ENCODE peak calls at places on chromosomes 16 and 17, in four cellular contexts. P is lung, F is A549, Y is heart left ventricle. I is an unnamed sample.

GRCh38 chr17:76867578-76868175 is 527 bp upstream of the MGAT5B start:
- DNase-seq in P (no peak), F (peak; percentile 54), Y (no peak), I (no peak)

GRCh38 chr16:69905171-69905555 is 46.0 kb upstream of the CLEC18A start:
- DNase-seq in P (no peak), F (no peak), Y (no peak), I (no peak)

GRCh38 chr17:43758086-43758485 is 505 bp downstream of the SOST start:
- DNase-seq in P (no peak), F (no peak), Y (no peak), I (no peak)

GRCh38 chr17:36501963-36502362 is 15.5 kb downstream of the ZNHIT3 start:
- DNase-seq in P (no peak), F (no peak), Y (no peak), I (no peak)

GRCh38 chr17:50903604-50904521 is 37.7 kb upstream of the TOB1 start:
- DNase-seq in P (no peak), F (no peak), Y (no peak), I (no peak)

GRCh38 chr16:87515475-87516330 is 22.9 kb upstream of the ZCCHC14 start:
- DNase-seq in P (no peak), F (no peak), Y (no peak), I (no peak)

GRCh38 chr16:51666821-51667220 is 515.8 kb upstream of the SALL1 start:
- DNase-seq in P (no peak), F (no peak), Y (no peak), I (no peak)

GRCh38 chr17:27368971-27369370 is 75.1 kb downstream of the WSB1 start:
- DNase-seq in P (no peak), F (no peak), Y (no peak), I (no peak)

GRCh38 chr16:61929801-61930200 is 106.4 kb downstream of the CDH8 start:
- DNase-seq in P (no peak), F (no peak), Y (no peak), I (no peak)

GRCh38 chr17:63420868-63421680 is 25.0 kb downstream of the CYB561 start:
- DNase-seq in P (no peak), F (no peak), Y (no peak), I (no peak)

GRCh38 chr16:23119570-23119969 is 29.7 kb downstream of the USP31 start:
- DNase-seq in P (no peak), F (no peak), Y (no peak), I (no peak)

GRCh38 chr17:71022758-71023157 is 853.4 kb downstream of the KCNJ2 start:
- DNase-seq in P (no peak), F (no peak), Y (no peak), I (no peak)

GRCh38 chr17:1197781-1198490 is 18.2 kb upstream of the ABR start:
- DNase-seq in P (peak; percentile 70), F (no peak), Y (peak; percentile 68), I (peak; percentile 96)

GRCh38 chr16:28937222-28937876 is 5.6 kb downstream of the CD19 start:
- DNase-seq in P (no peak), F (no peak), Y (no peak), I (no peak)
- TF ChIP-seq CTCF in P (no peak), F (no peak), Y (no peak), I (no peak)

GRCh38 chr16:88676502-88677242 is 9.6 kb downstream of the SNAI3 start:
- DNase-seq in P (no peak), F (no peak), Y (no peak), I (no peak)

GRCh38 chr16:88671806-88672205 is 8.9 kb upstream of the MVD start:
- DNase-seq in P (no peak), F (no peak), Y (no peak), I (no peak)

GRCh38 chr16:88669986-88670385 is 7.1 kb upstream of the MVD start:
- DNase-seq in P (no peak), F (no peak), Y (no peak), I (no peak)

GRCh38 chr16:88673685-88674398 is 11.0 kb upstream of the MVD start:
- DNase-seq in P (no peak), F (no peak), Y (peak; percentile 84), I (no peak)

DNA sequence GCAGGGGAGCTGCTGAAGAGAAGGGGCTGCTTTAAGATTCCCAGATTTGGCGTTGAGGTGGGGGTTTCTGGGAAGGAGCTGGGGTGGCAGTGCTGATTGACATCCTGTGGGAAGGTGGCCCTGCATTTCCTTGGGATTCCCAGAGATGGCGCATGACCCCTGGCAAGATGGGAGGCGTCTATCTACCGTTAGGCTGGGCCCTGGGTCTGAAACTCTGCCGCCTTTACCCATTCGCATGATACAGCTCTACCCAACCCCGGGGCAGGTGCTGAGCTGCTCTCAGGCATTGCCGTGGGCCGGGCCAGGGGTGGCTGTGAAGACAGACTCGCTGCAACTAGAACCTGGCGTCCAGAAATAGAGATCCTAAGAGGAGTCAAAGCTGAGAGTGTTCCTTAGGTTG is 9.9 kb upstream of the MVD start:
- DNase-seq in P (no peak), F (peak; percentile 42), Y (no peak), I (no peak)
- TF ChIP-seq CTCF in P (no peak), F (peak; percentile 18), Y (no peak), I (no peak)

GRCh38 chr17:7548585-7549400 is at the start of gene TNFSF12:
- DNase-seq in P (peak; percentile 63), F (peak; percentile 42), Y (peak; percentile 68), I (no peak)
- TF ChIP-seq CTCF in P (no peak), F (peak; percentile 19), Y (peak; percentile 33), I (peak; percentile 8)

GRCh38 chr17:49861150-49861884 is 13.4 kb upstream of the TAC4 start:
- DNase-seq in P (peak; percentile 43), F (peak; percentile 66), Y (no peak), I (no peak)
- TF ChIP-seq CTCF in P (peak; percentile 58), F (peak; percentile 98), Y (peak; percentile 89), I (peak; percentile 98)

GRCh38 chr17:55772086-55772485 is 21.2 kb downstream of the PCTP start:
- DNase-seq in P (no peak), F (no peak), Y (no peak), I (no peak)
- TF ChIP-seq CTCF in P (no peak), F (no peak), Y (no peak), I (no peak)

DNA sequence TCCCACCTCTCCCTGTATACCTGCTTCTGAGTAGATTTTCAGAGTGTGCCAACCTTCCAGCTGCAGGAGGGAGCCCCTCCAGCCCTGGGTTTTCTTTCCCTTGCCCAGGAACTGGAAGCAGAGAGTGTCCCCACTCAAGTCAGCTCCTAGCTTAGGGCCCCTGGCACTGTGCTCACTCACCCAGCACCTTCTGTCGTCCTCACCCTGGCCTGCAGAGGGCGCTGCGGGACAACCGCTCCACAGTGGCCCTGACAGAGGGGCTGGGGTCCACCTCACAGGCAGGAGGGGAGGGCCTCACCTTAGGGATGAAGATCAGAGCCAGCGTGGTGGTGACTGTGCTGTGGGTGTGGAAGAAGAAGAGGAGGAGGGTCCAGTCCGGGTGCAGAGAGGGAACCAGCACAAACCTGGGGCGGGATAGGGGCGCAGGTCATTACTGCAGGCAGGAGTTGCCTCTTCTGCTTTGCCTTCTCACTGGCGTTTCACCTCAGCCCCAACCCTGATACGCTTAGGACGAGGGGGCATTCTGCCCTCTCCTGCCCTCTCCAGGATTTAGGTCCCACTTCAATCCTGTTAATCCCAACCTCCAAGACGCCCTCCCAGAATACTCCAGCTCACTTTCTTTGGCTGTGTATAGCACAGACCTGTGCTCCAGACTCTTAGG is 10.0 kb downstream of the GPR179 start:
- DNase-seq in P (no peak), F (peak; percentile 44), Y (no peak), I (peak; percentile 44)
- TF ChIP-seq CTCF in P (no peak), F (peak; percentile 63), Y (peak; percentile 44), I (peak; percentile 69)

GRCh38 chr16:72502654-72503005 is 330.7 kb upstream of the PMFBP1 start:
- DNase-seq in P (no peak), F (no peak), Y (no peak), I (no peak)

GRCh38 chr16:72500545-72500944 is 328.6 kb upstream of the PMFBP1 start:
- DNase-seq in P (no peak), F (no peak), Y (no peak), I (no peak)

DNA sequence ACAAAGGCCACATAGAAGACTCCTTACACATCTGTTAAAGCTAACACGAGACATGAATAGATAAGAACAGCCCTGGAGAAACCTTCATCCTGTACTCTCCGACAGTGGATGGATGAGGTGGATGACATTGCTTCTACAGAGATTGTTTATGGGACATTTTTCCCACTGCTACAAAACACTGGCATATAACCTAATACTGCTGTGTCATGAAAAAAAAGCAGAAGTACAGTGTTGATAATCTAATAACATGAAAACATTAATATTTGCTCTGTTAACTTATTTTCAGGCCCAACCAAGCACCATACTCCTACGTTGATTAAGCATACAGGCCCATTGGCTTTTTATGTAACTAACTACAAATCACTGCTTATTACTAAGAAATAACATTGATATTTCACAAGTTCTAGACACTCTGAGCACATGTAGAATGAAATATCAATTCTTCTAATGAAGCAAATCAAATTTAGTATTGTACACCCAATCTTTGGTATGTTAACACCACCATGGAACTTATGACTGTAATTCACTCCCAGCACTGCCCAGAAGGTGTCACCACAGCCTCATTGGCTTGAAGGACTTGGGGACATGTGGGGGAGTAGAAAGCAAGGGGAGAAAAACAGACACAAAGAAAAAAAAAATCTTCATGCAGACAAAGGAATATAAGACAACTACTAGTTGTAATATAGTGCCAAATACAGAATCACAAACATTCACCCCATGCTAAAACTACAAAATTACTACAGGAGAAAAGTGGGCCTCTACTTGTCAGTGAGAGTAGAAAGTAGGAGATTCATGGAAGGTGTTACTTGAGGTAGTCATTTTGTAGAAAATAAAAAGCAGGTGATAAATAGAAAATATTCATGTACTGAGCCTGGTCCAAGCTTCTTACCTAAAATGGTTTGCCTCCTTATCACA is 330.0 kb upstream of the PMFBP1 start:
- DNase-seq in P (peak; percentile 37), F (peak; percentile 73), Y (no peak), I (no peak)
- TF ChIP-seq CTCF in P (peak; percentile 43), F (peak; percentile 92), Y (peak; percentile 84), I (peak; percentile 57)

GRCh38 chr16:19086322-19087199 is 19.1 kb downstream of the COQ7 start:
- DNase-seq in P (peak; percentile 86), F (peak; percentile 97), Y (peak; percentile 85), I (peak; percentile 89)

GRCh38 chr16:19084879-19085278 is 17.5 kb downstream of the COQ7 start:
- DNase-seq in P (no peak), F (no peak), Y (no peak), I (no peak)

GRCh38 chr16:19085679-19086200 is 18.3 kb downstream of the COQ7 start:
- DNase-seq in P (no peak), F (no peak), Y (no peak), I (no peak)

GRCh38 chr16:19084139-19084538 is 16.7 kb downstream of the COQ7 start:
- DNase-seq in P (no peak), F (no peak), Y (no peak), I (no peak)

GRCh38 chr16:19083670-19084069 is 16.3 kb downstream of the COQ7 start:
- DNase-seq in P (no peak), F (no peak), Y (no peak), I (no peak)
- TF ChIP-seq CTCF in P (no peak), F (no peak), Y (no peak), I (no peak)

GRCh38 chr17:40110457-40110856 is 10.1 kb upstream of the NR1D1 start:
- DNase-seq in P (no peak), F (no peak), Y (no peak), I (no peak)

GRCh38 chr17:40111221-40112128 is 10.3 kb upstream of the MSL1 start:
- DNase-seq in P (peak; percentile 87), F (peak; percentile 91), Y (peak; percentile 94), I (peak; percentile 87)

GRCh38 chr17:40107266-40107980 is 7.0 kb upstream of the NR1D1 start:
- DNase-seq in P (no peak), F (no peak), Y (peak; percentile 25), I (peak; percentile 73)

GRCh38 chr17:40110026-40110425 is 9.6 kb upstream of the NR1D1 start:
- DNase-seq in P (no peak), F (no peak), Y (no peak), I (no peak)

GRCh38 chr17:40109471-40109824 is 9.1 kb upstream of the NR1D1 start:
- DNase-seq in P (no peak), F (no peak), Y (no peak), I (no peak)
- TF ChIP-seq CTCF in P (no peak), F (peak; percentile 16), Y (no peak), I (peak; percentile 39)

I was measured in CD14-positive monocyte.